ENCODE peak calls at places on chromosomes 2 and 18, in four cellular contexts. I, D, B and L are unnamed samples.

GRCh38 chr18:79438089-79438488 is 42.4 kb downstream of the NFATC1 start:
- DNase-seq in B (no peak), I (no peak), D (no peak), L (no peak)

GRCh38 chr2:328761-329160 is 40.9 kb upstream of the ALKAL2 start:
- DNase-seq in I (no peak), B (no peak), D (no peak), L (no peak)

GRCh38 chr2:8006626-8007025 is 675.2 kb upstream of the ID2 start:
- DNase-seq in D (no peak), B (no peak), I (no peak), L (no peak)

GRCh38 chr18:64134044-64134757 is 14.7 kb downstream of the LINC00305 start:
- DNase-seq in I (no peak), B (peak), D (no peak), L (no peak)

GRCh38 chr2:40028792-40029488 is 249.9 kb upstream of the THUMPD2 start:
- DNase-seq in I (peak), B (no peak), D (no peak), L (no peak)

GRCh38 chr2:167944825-167945659 is 302.4 kb downstream of the STK39 start:
- DNase-seq in I (no peak), B (no peak), D (no peak), L (no peak)

GRCh38 chr18:13437801-13438506 is 219.4 kb downstream of the LDLRAD4 start:
- DNase-seq in B (no peak), I (no peak), D (peak), L (no peak)

GRCh38 chr2:188897096-188897495 is 77.1 kb upstream of the COL3A1 start:
- DNase-seq in B (no peak), D (no peak), I (no peak), L (no peak)

GRCh38 chr2:212905640-212906201 is 245.7 kb downstream of the IKZF2 start:
- DNase-seq in I (no peak), B (no peak), D (no peak), L (no peak)

GRCh38 chr2:84939426-84940087 is 31.4 kb upstream of the KCMF1 start:
- DNase-seq in I (peak), B (no peak), D (peak), L (no peak)

GRCh38 chr2:25586726-25587144 is 86.6 kb downstream of the DTNB start:
- DNase-seq in I (peak), B (no peak), D (no peak), L (no peak)

GRCh38 chr2:118833716-118834439 is 13.6 kb downstream of the EN1 start:
- DNase-seq in I (no peak), B (no peak), D (no peak), L (no peak)

GRCh38 chr2:46690825-46691224 is 211.5 kb downstream of the TMEM247 start:
- DNase-seq in B (no peak), I (no peak), D (no peak), L (no peak)

GRCh38 chr2:74390601-74391000 is 10.5 kb upstream of the DCTN1 start:
- DNase-seq in D (no peak), B (no peak), I (no peak), L (no peak)

GRCh38 chr2:71923143-71923525 is 224.5 kb downstream of the CYP26B1 start:
- DNase-seq in B (no peak), D (no peak), I (no peak), L (peak)

GRCh38 chr2:81542119-81542518 is 1237.6 kb upstream of the LRRTM1 start:
- DNase-seq in B (no peak), D (no peak), I (no peak), L (no peak)

GRCh38 chr2:134336352-134336751 is 82.5 kb downstream of the MGAT5 start:
- DNase-seq in D (no peak), I (peak), B (no peak), L (no peak)

GRCh38 chr2:30385327-30385726 is 61.7 kb upstream of the LCLAT1 start:
- DNase-seq in D (no peak), B (no peak), I (no peak), L (no peak)

GRCh38 chr2:240451108-240451611 is 15.7 kb downstream of the GPC1 start:
- DNase-seq in I (no peak), B (no peak), D (no peak), L (no peak)

GRCh38 chr2:174573621-174574081 is 24.0 kb downstream of the WIPF1 start:
- DNase-seq in B (no peak), I (no peak), D (no peak), L (no peak)

GRCh38 chr2:128252501-128252900 is 66.2 kb downstream of the HS6ST1 start:
- DNase-seq in B (no peak), D (no peak), I (no peak), L (no peak)

GRCh38 chr2:100929142-100929541 is 72.9 kb upstream of the RPL31 start:
- DNase-seq in B (no peak), I (no peak), D (no peak), L (no peak)

GRCh38 chr2:188629890-188630483 is 338.3 kb downstream of the GULP1 start:
- DNase-seq in D (no peak), B (no peak), I (no peak), L (no peak)

GRCh38 chr2:108148555-108148954 is 91.2 kb upstream of the SULT1C3 start:
- DNase-seq in B (no peak), D (no peak), I (no peak), L (no peak)

GRCh38 chr2:228927028-228928010 is 343.8 kb downstream of the PID1 start:
- DNase-seq in D (no peak), B (no peak), I (no peak), L (no peak)

GRCh38 chr2:194205568-194206227 is 1451.3 kb upstream of the SLC39A10 start:
- DNase-seq in D (no peak), I (no peak), B (no peak), L (no peak)

GRCh38 chr18:32371384-32371783 is 99.3 kb downstream of the GAREM1 start:
- DNase-seq in B (no peak), I (no peak), D (no peak), L (no peak)

GRCh38 chr18:71398530-71398929 is 1109.7 kb downstream of the SOCS6 start:
- DNase-seq in I (no peak), D (no peak), B (no peak), L (peak)

GRCh38 chr2:231521443-231521842 is 8.8 kb downstream of the NMUR1 start:
- DNase-seq in D (no peak), I (no peak), B (no peak), L (no peak)

GRCh38 chr2:222774941-222775340 is 85.9 kb upstream of the ACSL3 start:
- DNase-seq in D (no peak), B (no peak), I (no peak), L (no peak)

GRCh38 chr2:12807907-12808810 is 91.4 kb downstream of the TRIB2 start:
- DNase-seq in I (no peak), B (no peak), D (no peak), L (no peak)

GRCh38 chr2:110173523-110173922 is 31.3 kb downstream of the NPHP1 start:
- DNase-seq in I (no peak), D (no peak), B (no peak), L (no peak)

GRCh38 chr18:58310517-58310916 is 266.5 kb downstream of the NEDD4L start:
- DNase-seq in B (no peak), I (no peak), D (peak), L (no peak)

GRCh38 chr2:231541605-231542509 is 11.6 kb upstream of the NMUR1 start:
- DNase-seq in D (no peak), B (no peak), I (peak), L (peak)

GRCh38 chr18:65498605-65499004 is 252.2 kb upstream of the CDH7 start:
- DNase-seq in D (no peak), I (no peak), B (no peak), L (no peak)

GRCh38 chr2:106991866-106992265 is 105.9 kb upstream of the ST6GAL2 start:
- DNase-seq in I (no peak), B (no peak), D (no peak), L (no peak)

GRCh38 chr2:38033651-38034050 is 42.3 kb downstream of the CYP1B1 start:
- DNase-seq in B (no peak), I (no peak), D (no peak), L (no peak)

GRCh38 chr2:119694994-119695521 is 16.1 kb downstream of the TMEM177 start:
- DNase-seq in B (no peak), D (no peak), I (no peak), L (no peak)

GRCh38 chr18:22858121-22858520 is 75.0 kb upstream of the RBBP8 start:
- DNase-seq in B (no peak), I (no peak), D (no peak), L (no peak)

GRCh38 chr2:217941339-217941738 is 61.5 kb downstream of the TNS1 start:
- DNase-seq in D (no peak), I (no peak), B (no peak), L (no peak)

GRCh38 chr2:217943379-217944321 is 59.1 kb downstream of the TNS1 start:
- DNase-seq in D (no peak), B (no peak), I (no peak), L (peak)

GRCh38 chr2:217941886-217942728 is 60.7 kb downstream of the TNS1 start:
- DNase-seq in B (no peak), I (no peak), D (no peak), L (no peak)

GRCh38 chr2:217944366-217944765 is 58.4 kb downstream of the TNS1 start:
- DNase-seq in I (no peak), D (no peak), B (no peak), L (no peak)

GRCh38 chr2:217942731-217943335 is 60.0 kb downstream of the TNS1 start:
- DNase-seq in B (no peak), D (no peak), I (no peak), L (no peak)
- H3K4me3 ChIP-seq in B (no peak), D (no peak), I (no peak), L (no peak)

DNA sequence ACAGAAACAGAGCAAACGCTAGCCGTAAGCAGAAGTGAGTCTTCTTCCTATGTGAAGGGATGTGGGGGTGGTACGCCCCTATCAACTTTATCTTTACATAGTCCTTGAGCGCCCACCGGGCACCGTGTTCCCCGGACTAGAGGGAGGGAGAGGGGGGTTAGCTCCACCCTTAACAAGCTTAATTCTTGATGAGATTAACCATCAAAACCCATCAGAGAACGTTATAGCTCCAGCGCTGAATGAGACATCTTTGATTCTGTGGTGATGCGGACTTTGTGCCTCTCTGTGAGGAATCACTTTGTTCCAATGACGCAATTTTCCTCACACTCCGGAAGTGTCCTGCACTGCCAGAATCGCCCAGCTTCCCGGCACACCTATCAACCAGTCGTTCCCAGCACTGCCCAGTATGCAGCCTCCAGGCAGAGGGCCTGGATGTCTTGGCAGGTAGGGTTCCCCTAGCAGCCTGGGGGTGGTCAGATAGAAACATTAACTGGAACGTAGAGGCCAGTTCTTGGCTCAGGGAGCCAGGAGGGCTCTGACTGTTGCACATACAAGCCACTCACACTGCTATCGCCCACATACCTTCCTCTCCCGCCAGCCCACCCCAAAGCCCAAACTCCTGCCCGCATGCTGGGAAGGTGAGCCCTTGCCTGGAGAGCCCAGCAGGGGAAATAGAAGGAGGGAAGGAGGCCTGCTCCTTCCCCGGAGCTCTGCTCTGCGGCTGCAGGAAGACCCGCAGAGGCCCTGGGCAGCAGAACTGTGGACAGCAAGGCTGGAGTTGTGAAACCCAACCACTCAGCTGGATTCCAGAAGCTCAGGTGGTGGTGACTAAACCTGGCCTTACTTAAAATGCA is 1.9 kb upstream of the ODC1 start:
- DNase-seq in I (no peak), B (no peak), D (no peak), L (no peak)
- H3K4me3 ChIP-seq in I (peak), B (no peak), D (no peak), L (no peak)

DNA sequence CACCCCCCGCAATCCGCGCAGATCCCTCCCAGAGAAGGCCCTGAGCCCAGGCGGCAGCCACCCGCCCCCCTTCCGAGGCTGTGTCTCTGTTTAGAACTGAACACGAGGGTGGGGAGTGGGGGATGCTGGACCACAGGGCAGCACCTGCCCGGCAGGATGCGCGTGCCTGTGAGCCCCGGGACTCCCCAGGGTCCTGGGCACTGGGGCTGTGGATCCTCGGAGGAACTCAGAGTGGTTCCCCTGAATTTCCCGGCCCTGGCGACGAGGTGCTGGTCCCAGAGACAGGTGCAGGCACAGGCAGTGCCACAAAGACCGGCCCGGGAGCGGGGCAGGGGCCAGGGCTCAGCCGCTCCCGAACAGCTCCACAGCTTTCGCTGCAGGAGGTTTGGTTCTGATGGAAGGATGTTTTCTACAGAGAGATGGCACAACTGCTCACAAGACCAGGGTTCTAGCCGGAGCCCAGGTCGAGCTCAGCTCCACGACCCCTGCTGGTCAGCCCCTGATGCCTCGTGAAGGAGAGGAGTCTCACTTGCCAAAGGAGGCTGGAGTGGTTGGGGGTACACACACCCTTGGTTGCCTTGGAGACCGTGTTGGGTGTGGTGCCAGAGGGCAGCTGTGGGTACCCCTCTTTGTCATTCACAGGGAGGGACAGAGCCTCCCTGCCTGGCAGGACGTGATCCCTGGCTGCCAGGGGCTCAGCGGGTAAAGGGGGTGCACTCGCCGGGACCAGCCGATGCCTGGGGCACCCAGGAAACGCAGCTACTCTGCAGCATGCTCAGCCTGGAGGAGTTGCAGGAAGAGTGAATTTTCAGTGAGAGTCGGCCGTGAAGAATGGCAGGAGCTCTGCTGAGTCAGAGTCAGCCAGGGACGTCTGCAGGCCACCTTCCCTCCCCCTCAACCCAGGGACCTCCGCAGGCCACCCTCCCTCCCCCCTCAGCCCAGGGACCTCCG is 4.4 kb upstream of the NEU4 start:
- DNase-seq in D (no peak), B (no peak), I (peak), L (peak)
- H3K4me3 ChIP-seq in D (peak), B (no peak), I (peak), L (no peak)

DNA sequence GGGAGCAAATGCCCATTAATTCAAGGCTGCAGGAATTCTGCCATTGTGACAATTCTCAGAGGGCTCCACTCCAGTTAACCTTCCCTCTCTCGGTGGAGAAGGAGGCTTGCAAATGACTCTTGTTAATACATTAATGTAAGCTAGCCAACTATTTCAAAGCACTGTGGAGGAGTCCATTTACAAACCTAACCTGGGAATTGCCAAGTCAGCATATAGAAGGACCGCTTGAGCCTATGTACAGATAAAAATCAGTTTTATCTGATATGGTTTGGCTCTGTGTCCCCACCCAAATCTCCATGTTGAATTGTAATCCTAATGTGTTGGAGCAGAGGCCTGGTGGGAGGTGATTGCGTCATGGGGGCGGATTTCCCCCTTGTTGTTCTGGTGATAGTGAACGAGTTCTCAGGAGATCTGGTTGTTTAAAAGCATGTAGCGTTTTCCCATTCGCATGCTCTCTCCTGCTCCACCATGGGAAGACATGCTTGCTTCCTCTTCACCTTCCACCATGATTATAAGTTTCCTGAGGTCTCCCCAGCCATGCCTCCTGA is 366.7 kb downstream of the LRATD1 start:
- DNase-seq in D (no peak), I (no peak), B (no peak), L (no peak)
- H3K4me3 ChIP-seq in D (no peak), I (no peak), B (no peak), L (no peak)

GRCh38 chr18:52288403-52289004 is 51.5 kb upstream of the DCC start:
- DNase-seq in D (no peak), I (peak), B (peak), L (peak)

GRCh38 chr18:52286675-52287074 is 53.3 kb upstream of the DCC start:
- DNase-seq in B (no peak), I (no peak), D (no peak), L (no peak)

GRCh38 chr18:52283927-52284326 is 56.1 kb upstream of the DCC start:
- DNase-seq in D (no peak), B (no peak), I (no peak), L (no peak)

DNA sequence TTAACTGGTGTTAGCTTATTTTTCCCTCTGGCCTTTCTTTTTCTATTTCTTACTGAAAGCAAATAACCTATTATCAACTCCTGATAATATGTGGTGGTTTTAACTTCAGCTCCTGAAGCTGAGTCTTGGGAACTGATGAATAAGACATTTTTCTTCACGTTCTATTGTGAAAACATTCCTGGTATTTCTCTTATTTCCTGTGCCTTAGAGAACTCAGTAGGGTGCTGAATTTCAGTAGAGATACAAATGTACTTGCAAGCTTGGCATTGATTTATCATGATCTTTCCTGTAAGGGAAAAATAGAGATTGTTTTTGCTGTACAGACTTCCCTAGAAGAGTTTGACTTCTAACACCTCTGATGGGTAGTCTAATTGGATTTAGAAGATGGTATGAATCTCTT is 52.8 kb upstream of the DCC start:
- DNase-seq in D (no peak), I (no peak), B (no peak), L (no peak)
- H3K4me3 ChIP-seq in D (no peak), I (no peak), B (no peak), L (no peak)